ENCODE peak calls at places on chromosomes 12 and 14, in ten cellular contexts. W, Z, R, V, G, Q, D, H, O and T are unnamed samples.

GRCh38 chr12:62725781-62726180 is 209.2 kb downstream of the PPM1H start:
- DNase-seq in O (no peak), G (no peak), Z (no peak), H (no peak), R (no peak), D (no peak), Q (no peak), W (no peak), V (no peak), T (no peak)

GRCh38 chr12:125145196-125145595 is 80.0 kb downstream of the AACS start:
- DNase-seq in Z (no peak), H (no peak), W (no peak), O (no peak), V (no peak), R (no peak), D (no peak), G (no peak), Q (no peak), T (no peak)

GRCh38 chr12:10771132-10771733 is 31.2 kb downstream of the TAS2R7 start:
- DNase-seq in Z (peak; percentile 24), D (no peak), V (peak; percentile 15), G (no peak), Q (no peak), H (no peak), O (no peak), W (no peak), R (no peak), T (no peak)

GRCh38 chr12:105418821-105419291 is 88.4 kb downstream of the C12orf75 start:
- DNase-seq in V (no peak), H (no peak), O (no peak), W (no peak), G (no peak), R (no peak), Q (no peak), D (no peak), Z (no peak), T (no peak)

GRCh38 chr12:103524238-103524875 is 28.6 kb upstream of the C12orf42 start:
- DNase-seq in V (no peak), W (no peak), R (no peak), H (no peak), Q (no peak), O (no peak), D (no peak), Z (no peak), G (no peak), T (no peak)

GRCh38 chr12:109289004-109289403 is 20.1 kb downstream of the FOXN4 start:
- DNase-seq in G (no peak), O (no peak), W (no peak), Z (no peak), D (no peak), V (no peak), Q (no peak), H (no peak), R (no peak), T (no peak)

GRCh38 chr12:121773011-121773777 is 20.3 kb downstream of the RHOF start:
- DNase-seq in H (no peak), G (peak; percentile 85), W (no peak), Q (peak; percentile 89), R (peak; percentile 79), Z (peak; percentile 61), D (peak; percentile 67), O (peak; percentile 84), V (peak; percentile 91), T (no peak)

GRCh38 chr12:55972045-55972843 is 1.6 kb upstream of the RAB5B start:
- DNase-seq in W (no peak), O (peak; percentile 40), G (no peak), D (no peak), Q (no peak), V (no peak), H (no peak), R (no peak), Z (peak; percentile 60), T (no peak)

DNA sequence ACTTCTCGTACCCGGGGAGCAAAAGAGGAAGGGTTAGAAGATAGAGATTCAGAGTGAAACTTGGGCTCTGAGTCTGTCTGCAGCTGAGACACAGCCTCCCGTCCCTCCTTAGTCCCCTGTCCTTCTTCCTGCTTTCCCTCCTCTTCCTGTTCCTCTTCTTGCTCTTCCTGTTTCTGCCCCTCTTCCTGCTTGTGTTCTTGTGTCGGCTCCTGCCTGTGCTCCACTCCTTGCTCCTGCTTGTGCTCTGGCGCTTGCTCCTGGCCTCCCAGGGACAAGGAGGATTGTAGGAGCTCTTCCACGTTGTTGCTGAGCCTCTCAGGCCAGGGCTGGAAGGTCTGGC is 3.0 kb downstream of the ACRBP start:
- DNase-seq in V (no peak), W (no peak), O (no peak), H (no peak), R (no peak), D (no peak), Z (no peak), G (no peak), Q (no peak), T (no peak)
- TF ChIP-seq EP300 in V (no peak), W (no peak), O (no peak), H (no peak), R (no peak), D (no peak), Z (no peak), G (no peak), Q (no peak), T (no peak)

DNA sequence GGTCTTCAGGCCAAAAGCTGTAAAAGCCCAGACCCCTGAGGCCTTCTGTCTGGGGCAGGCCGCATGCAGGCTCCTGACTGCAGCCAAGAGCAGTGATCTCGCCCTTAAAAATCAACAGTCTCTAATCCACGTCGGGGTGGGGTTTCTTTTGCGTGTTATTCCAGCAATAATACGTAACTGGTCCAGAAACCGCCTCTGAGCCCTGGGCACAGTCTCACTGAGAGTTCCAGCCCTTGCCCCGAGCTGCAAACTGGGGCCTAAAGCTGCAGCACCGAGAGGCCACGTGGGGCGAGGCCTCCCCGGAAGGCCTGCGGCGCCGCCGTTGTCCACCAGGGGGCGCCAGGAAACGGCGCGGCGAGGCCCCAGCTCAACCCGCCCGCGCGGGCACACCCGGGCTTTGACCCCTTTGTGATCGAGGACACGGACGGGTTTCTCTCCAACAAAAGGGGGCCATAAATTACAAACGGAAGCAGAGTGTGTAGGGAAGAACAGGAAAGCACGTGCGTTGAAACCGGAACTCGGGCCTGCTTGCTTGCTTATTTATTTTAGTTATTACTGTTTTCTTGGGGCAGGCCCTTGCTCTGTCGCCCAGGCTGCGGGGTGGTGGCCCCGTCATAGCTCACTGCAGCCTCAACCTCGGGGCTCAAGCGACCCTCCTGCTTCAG is 87.2 kb downstream of the NINJ2 start:
- DNase-seq in G (peak; percentile 87), W (no peak), V (peak; percentile 84), Z (peak; percentile 79), R (peak; percentile 82), O (peak; percentile 87), Q (peak; percentile 96), D (peak; percentile 84), H (peak; percentile 40), T (peak; percentile 59)
- TF ChIP-seq POLR2A in G (no peak), W (no peak), V (peak; percentile 19), Z (peak; percentile 39), R (no peak), O (no peak), Q (peak; percentile 43), D (no peak), H (peak; percentile 59), T (no peak)

DNA sequence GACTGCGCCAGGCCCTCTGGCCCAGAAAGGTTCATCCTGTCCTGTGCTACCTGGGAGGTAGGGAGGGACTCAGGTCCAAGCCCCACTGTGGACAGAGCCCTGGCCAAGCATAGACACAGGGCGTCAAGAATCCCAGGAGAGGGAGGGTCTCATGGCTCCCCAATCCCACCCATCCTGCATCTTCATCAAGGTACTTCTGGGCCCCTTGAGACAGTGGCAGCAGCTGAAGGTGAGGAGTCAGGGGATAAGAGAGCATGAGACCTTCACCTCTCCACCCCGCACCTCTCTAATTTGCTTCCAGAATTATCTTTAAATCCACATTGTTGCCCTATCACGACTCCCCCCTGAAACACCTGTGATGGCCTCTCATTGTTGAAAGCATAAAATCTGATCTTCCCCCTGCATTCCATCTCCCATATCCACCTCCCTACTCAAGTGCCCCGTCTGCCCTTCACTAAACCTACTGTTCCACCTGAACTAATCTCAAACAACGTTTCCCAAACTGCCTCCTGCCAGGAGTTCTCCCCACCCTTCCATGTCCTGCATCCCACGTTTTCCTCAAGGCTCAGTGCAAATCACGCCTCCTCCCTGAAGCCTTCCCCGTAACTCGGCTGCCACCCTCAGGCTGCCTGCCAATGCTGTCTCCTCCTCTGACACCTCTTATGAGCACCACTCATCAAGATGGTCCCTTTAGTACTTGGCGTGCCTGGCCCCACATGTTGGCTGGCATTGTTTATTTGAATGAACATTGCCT is 27.1 kb downstream of the KRT18 start:
- DNase-seq in R (peak; percentile 66), W (no peak), Q (no peak), O (no peak), D (no peak), H (no peak), V (no peak), Z (peak; percentile 68), G (no peak), T (no peak)
- TF ChIP-seq EP300 in R (no peak), W (no peak), Q (no peak), O (no peak), D (no peak), H (no peak), V (no peak), Z (no peak), G (no peak), T (no peak)

GRCh38 chr14:69878251-69878650 is 965 bp upstream of the SMOC1 start:
- DNase-seq in G (no peak), R (no peak), Q (no peak), H (no peak), V (no peak), O (no peak), W (no peak), D (no peak), Z (no peak), T (no peak)

GRCh38 chr14:69877492-69877891 is 1.7 kb upstream of the SMOC1 start:
- DNase-seq in G (no peak), Z (no peak), Q (no peak), W (no peak), V (no peak), H (no peak), O (no peak), D (no peak), R (no peak), T (no peak)

GRCh38 chr14:69880051-69880487 is 853 bp downstream of the SMOC1 start:
- DNase-seq in W (no peak), R (no peak), H (no peak), Z (peak; percentile 46), V (no peak), G (no peak), D (no peak), O (no peak), Q (no peak), T (no peak)

GRCh38 chr14:69880851-69881250 is 1.6 kb downstream of the SMOC1 start:
- DNase-seq in G (no peak), Z (no peak), W (no peak), V (no peak), Q (peak; percentile 36), O (no peak), D (no peak), R (no peak), H (no peak), T (no peak)

DNA sequence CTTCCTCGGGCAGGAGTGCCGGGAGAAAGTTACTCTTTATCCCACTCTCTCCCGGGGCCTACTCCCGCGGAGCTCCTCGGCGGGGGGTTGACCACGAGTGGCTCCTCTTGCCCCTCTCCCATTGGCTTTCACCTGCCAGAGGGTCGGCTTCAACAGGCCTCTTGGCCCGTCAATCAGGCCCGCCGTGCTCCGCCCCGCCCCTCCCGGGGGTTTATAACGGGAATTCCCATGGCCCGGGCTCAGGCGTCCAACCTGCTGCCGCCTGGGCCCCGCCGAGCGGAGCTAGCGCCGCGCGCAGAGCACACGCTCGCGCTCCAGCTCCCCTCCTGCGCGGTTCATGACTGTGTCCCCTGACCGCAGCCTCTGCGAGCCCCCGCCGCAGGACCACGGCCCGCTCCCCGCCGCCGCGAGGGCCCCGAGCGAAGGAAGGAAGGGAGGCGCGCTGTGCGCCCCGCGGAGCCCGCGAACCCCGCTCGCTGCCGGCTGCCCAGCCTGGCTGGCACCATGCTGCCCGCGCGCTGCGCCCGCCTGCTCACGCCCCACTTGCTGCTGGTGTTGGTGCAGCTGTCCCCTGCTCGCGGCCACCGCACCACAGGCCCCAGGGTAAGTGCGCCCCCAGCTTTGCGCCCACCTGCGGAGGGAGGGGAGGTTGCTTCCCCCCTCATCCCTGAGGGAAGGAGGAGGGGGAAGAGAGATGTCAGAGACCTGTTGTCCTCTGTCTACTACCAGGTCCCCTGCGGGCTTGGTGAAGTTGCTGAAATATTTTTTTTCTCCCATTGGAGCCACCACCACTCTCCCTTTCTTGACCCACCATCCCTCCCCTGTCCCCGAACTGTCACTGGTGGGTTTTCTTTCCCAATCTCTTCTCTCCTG is at the start of gene SMOC1:
- DNase-seq in O (no peak), H (no peak), Q (peak; percentile 88), V (peak; percentile 90), D (no peak), Z (peak; percentile 84), W (no peak), G (no peak), R (peak; percentile 76), T (no peak)
- TF ChIP-seq POLR2A in O (no peak), H (no peak), Q (no peak), V (peak; percentile 87), D (no peak), Z (peak; percentile 97), W (no peak), G (no peak), R (no peak), T (no peak)